ENCODE peak calls at places on chromosomes 5 and 9, in eight cellular contexts. B, G, M, R, V, H, Y and C are unnamed samples.

GRCh38 chr5:83095973-83096539 is 18.7 kb downstream of the XRCC4 start:
- DNase-seq in B (no peak), G (no peak), M (peak; percentile 55), R (no peak), V (no peak), H (peak; percentile 42), Y (no peak), C (no peak)

GRCh38 chr9:134621558-134622110 is 20.0 kb upstream of the COL5A1 start:
- DNase-seq in B (no peak), G (no peak), M (no peak), R (no peak), V (no peak), H (no peak), Y (peak; percentile 2), C (no peak)

GRCh38 chr9:4193391-4193790 is 106.5 kb downstream of the GLIS3 start:
- DNase-seq in B (no peak), G (no peak), M (no peak), R (no peak), V (no peak), H (no peak), Y (no peak), C (no peak)

GRCh38 chr5:921456-921855 is 28.8 kb downstream of the TRIP13 start:
- DNase-seq in B (no peak), G (no peak), M (no peak), R (no peak), V (no peak), H (no peak), Y (no peak), C (no peak)

GRCh38 chr5:76419597-76419996 is 16.5 kb downstream of the IQGAP2 start:
- DNase-seq in B (no peak), G (no peak), M (no peak), R (no peak), V (no peak), H (no peak), Y (no peak), C (no peak)

GRCh38 chr5:159262472-159262858 is 625 bp upstream of the UBLCP1 start:
- DNase-seq in B (no peak), G (no peak), M (peak; percentile 4), R (peak; percentile 16), V (no peak), H (no peak), Y (no peak), C (no peak)

GRCh38 chr5:82074968-82075367 is 103.1 kb downstream of the ATG10 start:
- DNase-seq in B (no peak), G (no peak), M (no peak), R (no peak), V (no peak), H (no peak), Y (no peak), C (no peak)

GRCh38 chr5:68505917-68506860 is 290.6 kb downstream of the PIK3R1 start:
- DNase-seq in B (no peak), G (no peak), M (no peak), R (no peak), V (peak; percentile 18), H (no peak), Y (no peak), C (no peak)

GRCh38 chr9:128034821-128035764 is 32.0 kb downstream of the NAIF1 start:
- DNase-seq in B (peak; percentile 76), G (peak; percentile 83), M (peak; percentile 79), R (peak; percentile 73), V (peak; percentile 33), H (peak; percentile 75), Y (peak; percentile 80), C (peak; percentile 82)

GRCh38 chr5:90231688-90232087 is 177.9 kb downstream of the CETN3 start:
- DNase-seq in B (no peak), G (no peak), M (no peak), R (no peak), V (no peak), H (no peak), Y (no peak), C (no peak)

GRCh38 chr5:1404062-1404461 is 41.2 kb downstream of the SLC6A3 start:
- DNase-seq in B (no peak), G (no peak), M (no peak), R (no peak), V (no peak), H (no peak), Y (peak; percentile 11), C (no peak)

GRCh38 chr5:175306381-175306780 is 137.6 kb downstream of the DRD1 start:
- DNase-seq in B (no peak), G (no peak), M (no peak), R (no peak), V (no peak), H (no peak), Y (no peak), C (no peak)

GRCh38 chr5:127080001-127080478 is 6.7 kb upstream of the C5orf63 start:
- DNase-seq in B (no peak), G (no peak), M (no peak), R (no peak), V (no peak), H (no peak), Y (no peak), C (no peak)

GRCh38 chr5:175344331-175345200 is 99.4 kb downstream of the DRD1 start:
- DNase-seq in B (no peak), G (no peak), M (no peak), R (no peak), V (peak; percentile 80), H (no peak), Y (no peak), C (no peak)

GRCh38 chr5:59039296-59040006 is 456.6 kb downstream of the RAB3C start:
- DNase-seq in B (peak; percentile 96), G (peak; percentile 94), M (peak; percentile 58), R (peak; percentile 65), V (peak; percentile 16), H (peak; percentile 90), Y (peak; percentile 64), C (peak; percentile 79)

GRCh38 chr5:43041131-43041668 is 1.1 kb upstream of the ANXA2R start:
- DNase-seq in B (peak; percentile 57), G (peak; percentile 75), M (no peak), R (no peak), V (no peak), H (peak; percentile 44), Y (no peak), C (no peak)

GRCh38 chr9:792331-793260 is 48.9 kb upstream of the DMRT1 start:
- DNase-seq in B (no peak), G (no peak), M (no peak), R (no peak), V (no peak), H (no peak), Y (no peak), C (no peak)

GRCh38 chr5:105630803-105631202 is 2039.9 kb downstream of the EFNA5 start:
- DNase-seq in B (no peak), G (no peak), M (no peak), R (no peak), V (no peak), H (no peak), Y (no peak), C (no peak)

GRCh38 chr9:35114921-35115341 is 731 bp downstream of the ATOSB start:
- DNase-seq in B (peak; percentile 70), G (peak; percentile 80), M (peak; percentile 18), R (peak; percentile 59), V (no peak), H (peak; percentile 82), Y (no peak), C (peak; percentile 48)

GRCh38 chr5:38433160-38433861 is 123.1 kb downstream of the LIFR start:
- DNase-seq in B (no peak), G (no peak), M (no peak), R (no peak), V (peak; percentile 82), H (peak; percentile 63), Y (no peak), C (no peak)

GRCh38 chr5:149962040-149962439 is 1.5 kb downstream of the SLC26A2 start:
- DNase-seq in B (peak; percentile 12), G (no peak), M (no peak), R (peak; percentile 15), V (peak; percentile 27), H (no peak), Y (no peak), C (no peak)
- TF ChIP-seq CTCF in B (peak; percentile 54), G (peak; percentile 60), M (peak; percentile 50), R (no peak), V (peak; percentile 58), H (peak; percentile 38), Y (peak; percentile 29), C (peak; percentile 23)

DNA sequence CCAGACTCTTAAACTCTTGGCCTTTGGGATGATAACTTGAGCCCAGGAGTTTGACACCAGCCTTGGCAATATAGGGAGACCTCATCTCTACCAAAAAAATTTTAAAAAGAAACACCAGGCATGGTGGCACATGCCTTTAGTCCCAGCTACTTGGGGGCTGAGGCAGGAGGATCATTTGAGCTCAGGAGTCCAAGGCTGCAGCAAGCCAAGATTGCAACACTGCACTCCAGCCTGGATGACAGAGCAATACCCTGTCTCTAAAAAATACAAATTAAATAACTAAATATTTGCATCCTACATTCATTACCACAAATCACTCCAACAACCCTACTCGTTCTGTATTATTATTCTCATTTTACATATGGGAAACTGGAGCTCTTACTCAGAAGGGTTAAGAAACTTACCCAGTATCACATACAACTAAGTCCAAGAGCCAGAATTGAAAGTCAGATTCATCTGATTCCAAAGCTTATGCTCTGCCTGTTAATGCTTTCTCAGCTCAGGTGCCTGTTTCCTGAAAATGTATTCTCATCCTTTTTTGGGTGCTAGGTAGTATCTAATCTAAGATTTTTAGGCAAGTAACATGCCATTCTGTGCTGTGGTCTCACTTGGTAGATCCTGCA is 30.0 kb downstream of the PRKACG start:
- DNase-seq in B (no peak), G (no peak), M (no peak), R (no peak), V (no peak), H (no peak), Y (no peak), C (no peak)
- TF ChIP-seq CTCF in B (no peak), G (no peak), M (no peak), R (no peak), V (no peak), H (no peak), Y (no peak), C (no peak)

DNA sequence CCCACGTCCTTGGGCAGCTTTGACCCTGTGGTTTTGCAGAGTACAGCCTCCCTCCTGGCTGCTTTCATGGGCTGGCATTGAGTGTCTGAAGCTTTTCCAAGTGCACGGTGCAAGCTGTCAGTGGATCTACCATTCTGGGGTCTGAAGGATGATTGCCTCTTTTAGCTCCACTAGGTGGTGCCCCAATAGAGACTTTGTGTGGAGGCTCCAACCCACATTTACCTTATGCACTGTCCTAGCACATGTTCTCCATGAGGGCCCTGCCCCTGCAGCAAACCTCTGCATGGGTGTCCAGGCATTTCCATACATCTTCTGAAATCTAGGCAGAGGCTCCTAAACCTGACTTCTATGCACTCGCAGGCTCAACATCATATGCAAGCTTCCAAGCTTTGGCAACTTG is 644.2 kb upstream of the CDH9 start:
- DNase-seq in B (no peak), G (no peak), M (peak; percentile 0), R (no peak), V (no peak), H (no peak), Y (peak; percentile 12), C (no peak)
- TF ChIP-seq CTCF in B (no peak), G (no peak), M (no peak), R (peak; percentile 13), V (peak; percentile 18), H (no peak), Y (no peak), C (no peak)

DNA sequence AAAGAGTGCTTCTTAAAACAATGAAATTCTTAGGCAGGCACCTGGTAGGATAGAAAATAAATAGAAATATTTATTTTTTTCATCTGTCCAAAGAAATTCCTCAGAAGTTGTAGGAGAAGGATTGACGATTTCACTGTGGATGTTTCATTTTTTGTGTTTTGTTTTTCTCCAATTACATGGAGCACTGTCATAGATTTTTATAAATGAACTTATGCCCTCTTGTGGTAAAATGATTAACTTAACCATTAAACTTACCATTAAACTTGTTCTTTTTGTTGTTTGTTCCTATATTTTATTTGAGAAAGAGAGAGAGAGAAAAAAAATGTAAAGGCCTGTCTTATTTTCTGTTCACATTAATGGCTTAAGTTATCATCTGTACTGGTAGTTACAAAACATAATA is 339.2 kb downstream of the PRR16 start:
- DNase-seq in B (no peak), G (no peak), M (no peak), R (no peak), V (no peak), H (no peak), Y (no peak), C (no peak)
- TF ChIP-seq CTCF in B (no peak), G (peak; percentile 49), M (no peak), R (peak; percentile 56), V (no peak), H (peak; percentile 33), Y (no peak), C (no peak)